ENCODE peak calls at places on chromosome 11, in seven cellular contexts. A, R, L, I, S, F and Y are unnamed samples.

GRCh38 chr11:114368918-114369680 is 31.2 kb downstream of the C11orf71 start:
- DNase-seq in A (no peak), R (no peak), L (no peak), I (no peak), S (no peak), F (no peak), Y (no peak)

GRCh38 chr11:96259053-96259837 is 83.8 kb downstream of the MAML2 start:
- DNase-seq in A (peak; percentile 72), R (no peak), L (peak; percentile 44), I (no peak), S (no peak), F (no peak), Y (no peak)

GRCh38 chr11:35082322-35083180 is 56.4 kb upstream of the CD44 start:
- DNase-seq in A (peak; percentile 93), R (peak; percentile 77), L (peak; percentile 94), I (peak; percentile 71), S (no peak), F (peak; percentile 83), Y (peak; percentile 83)

GRCh38 chr11:126140932-126141291 is 70.5 kb downstream of the RPUSD4 start:
- DNase-seq in A (peak; percentile 78), R (no peak), L (peak; percentile 71), I (no peak), S (no peak), F (peak; percentile 49), Y (no peak)

GRCh38 chr11:7637447-7638157 is 35.7 kb downstream of the CYB5R2 start:
- DNase-seq in A (no peak), R (no peak), L (peak; percentile 86), I (no peak), S (peak; percentile 57), F (peak; percentile 75), Y (no peak)

GRCh38 chr11:129375731-129376657 is at the start of gene BARX2:
- DNase-seq in A (peak; percentile 5), R (peak; percentile 62), L (peak; percentile 75), I (no peak), S (peak; percentile 14), F (peak; percentile 70), Y (no peak)

GRCh38 chr11:30015725-30016449 is 943 bp downstream of the KCNA4 start:
- DNase-seq in A (no peak), R (no peak), L (no peak), I (no peak), S (no peak), F (no peak), Y (no peak)

GRCh38 chr11:111917788-111918187 is 925 bp upstream of the C11orf52 start:
- DNase-seq in A (no peak), R (no peak), L (no peak), I (no peak), S (no peak), F (no peak), Y (no peak)

GRCh38 chr11:118084247-118084646 is 2.5 kb downstream of the SMIM35 start:
- DNase-seq in A (no peak), R (no peak), L (no peak), I (no peak), S (peak; percentile 14), F (no peak), Y (no peak)